ENCODE peak calls at places on chromosomes 3 and 15, in six cellular contexts. M is endothelial cell of umbilical vein, K is fibroblast of lung, V is OCI-LY7, W is fibroblast of pulmonary artery, S is cardiac fibroblast. I is an unnamed sample.
A peak's percentile ranks its signal among the peaks of the same experiment; 100 is the strongest.

GRCh38 chr3:99683465-99683864 is 45.1 kb downstream of the COL8A1 start:
- DNase-seq in M (no peak), K (no peak), V (no peak), W (no peak), S (no peak), I (no peak)

GRCh38 chr3:85161544-85161943 is 202.8 kb downstream of the CADM2 start:
- DNase-seq in M (no peak), K (no peak), V (no peak), W (no peak), S (no peak), I (no peak)

GRCh38 chr3:27960133-27960532 is 238.0 kb upstream of the EOMES start:
- DNase-seq in M (no peak), K (peak; percentile 41), V (no peak), W (peak; percentile 9), S (peak; percentile 59), I (no peak)

GRCh38 chr3:126152458-126152857 is 27.9 kb downstream of the ALDH1L1 start:
- DNase-seq in M (no peak), K (no peak), V (no peak), W (no peak), S (no peak), I (no peak)

GRCh38 chr3:42654331-42655201 is 1.1 kb downstream of the ZBTB47 start:
- DNase-seq in M (peak; percentile 43), K (peak; percentile 58), V (no peak), W (peak; percentile 46), S (peak; percentile 49), I (peak; percentile 71)

GRCh38 chr3:171306631-171307030 is 153.6 kb downstream of the TNIK start:
- DNase-seq in M (peak; percentile 90), K (peak; percentile 98), V (no peak), W (peak; percentile 95), S (peak; percentile 96), I (no peak)

GRCh38 chr3:152113413-152113812 is 155.3 kb upstream of the MBNL1 start:
- DNase-seq in M (no peak), K (peak; percentile 25), V (no peak), W (peak; percentile 65), S (peak; percentile 59), I (no peak)

GRCh38 chr3:191246628-191247027 is 47.6 kb downstream of the OSTN start:
- DNase-seq in M (peak; percentile 19), K (peak; percentile 59), V (no peak), W (peak; percentile 52), S (peak; percentile 72), I (no peak)

GRCh38 chr15:35783203-35783602 is 237.2 kb upstream of the DPH6 start:
- DNase-seq in M (no peak), K (no peak), V (no peak), W (no peak), S (no peak), I (no peak)

GRCh38 chr3:178446054-178446453 is 90.2 kb upstream of the KCNMB2 start:
- DNase-seq in M (no peak), K (no peak), V (no peak), W (no peak), S (no peak), I (no peak)

GRCh38 chr15:59995568-59996349 is 8.4 kb upstream of the FOXB1 start:
- DNase-seq in M (no peak), K (no peak), V (no peak), W (no peak), S (no peak), I (no peak)

GRCh38 chr3:184770541-184770940 is 41.4 kb upstream of the VPS8 start:
- DNase-seq in M (no peak), K (no peak), V (no peak), W (no peak), S (no peak), I (no peak)

GRCh38 chr3:88167173-88167572 is 17.4 kb downstream of the C3orf38 start:
- DNase-seq in M (no peak), K (no peak), V (no peak), W (no peak), S (no peak), I (no peak)

GRCh38 chr3:65615329-65615728 is 423.4 kb downstream of the MAGI1 start:
- DNase-seq in M (no peak), K (no peak), V (no peak), W (no peak), S (no peak), I (no peak)

GRCh38 chr3:45943207-45943846 is at the start of gene CXCR6:
- DNase-seq in M (no peak), K (no peak), V (no peak), W (no peak), S (no peak), I (no peak)

GRCh38 chr15:40082195-40082868 is 26.3 kb downstream of the BMF start:
- DNase-seq in M (peak; percentile 24), K (no peak), V (no peak), W (no peak), S (no peak), I (no peak)

GRCh38 chr3:124986153-124987143 is 51.9 kb upstream of the MUC13 start:
- DNase-seq in M (peak; percentile 52), K (peak; percentile 90), V (no peak), W (peak; percentile 85), S (peak; percentile 93), I (no peak)

GRCh38 chr3:134232146-134232545 is 18.5 kb downstream of the RYK start:
- DNase-seq in M (no peak), K (peak; percentile 31), V (no peak), W (peak; percentile 39), S (peak; percentile 67), I (no peak)

GRCh38 chr15:70358871-70359647 is 261.3 kb upstream of the TLE3 start:
- DNase-seq in M (no peak), K (no peak), V (no peak), W (no peak), S (no peak), I (no peak)

GRCh38 chr3:11185564-11186317 is 31.4 kb downstream of the HRH1 start:
- DNase-seq in M (peak; percentile 97), K (peak; percentile 95), V (no peak), W (peak; percentile 98), S (peak; percentile 96), I (no peak)

GRCh38 chr3:165159760-165160421 is 36.3 kb downstream of the SLITRK3 start:
- DNase-seq in M (no peak), K (no peak), V (no peak), W (peak; percentile 25), S (no peak), I (no peak)

GRCh38 chr15:92930776-92931175 is 30.7 kb downstream of the CHD2 start:
- DNase-seq in M (no peak), K (peak; percentile 84), V (no peak), W (peak; percentile 51), S (peak; percentile 62), I (no peak)

GRCh38 chr3:32009101-32009500 is 27.6 kb downstream of the ZNF860 start:
- DNase-seq in M (no peak), K (no peak), V (no peak), W (no peak), S (peak; percentile 50), I (no peak)

DNA sequence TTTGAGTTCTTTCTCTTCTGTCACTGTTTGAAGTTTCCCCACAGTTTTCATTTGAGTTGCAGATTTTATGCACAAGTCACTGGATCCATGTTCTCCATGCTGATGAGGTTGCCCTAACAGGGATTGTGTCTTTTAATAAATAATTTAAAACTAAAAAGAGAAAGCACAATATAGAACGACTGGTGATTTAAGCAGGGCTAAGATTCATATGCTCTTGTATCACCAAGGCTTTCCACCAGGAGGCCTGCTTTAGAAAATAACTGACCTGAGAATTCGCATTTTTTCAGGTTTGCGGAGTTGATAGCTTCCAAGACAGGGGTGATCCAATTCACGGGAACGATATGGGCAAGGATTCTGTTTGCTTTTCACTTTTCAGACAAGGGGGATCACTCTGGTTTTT is 252.0 kb upstream of the VEPH1 start:
- DNase-seq in M (no peak), K (no peak), V (no peak), W (peak; percentile 3), S (peak; percentile 11), I (no peak)
- TF ChIP-seq CTCF in M (no peak), K (peak; percentile 27), V (no peak), W (peak; percentile 24), S (peak; percentile 20), I (peak; percentile 62)

GRCh38 chr3:154090116-154090420 is 31.1 kb upstream of the ARHGEF26 start:
- DNase-seq in M (peak; percentile 67), K (no peak), V (no peak), W (peak; percentile 8), S (no peak), I (no peak)

GRCh38 chr3:154100556-154100955 is 20.6 kb upstream of the ARHGEF26 start:
- DNase-seq in M (no peak), K (no peak), V (no peak), W (no peak), S (no peak), I (no peak)

GRCh38 chr3:154098396-154098795 is 22.8 kb upstream of the ARHGEF26 start:
- DNase-seq in M (no peak), K (no peak), V (no peak), W (no peak), S (no peak), I (no peak)

GRCh38 chr3:154101250-154101649 is 19.9 kb upstream of the ARHGEF26 start:
- DNase-seq in M (no peak), K (no peak), V (no peak), W (no peak), S (no peak), I (no peak)

DNA sequence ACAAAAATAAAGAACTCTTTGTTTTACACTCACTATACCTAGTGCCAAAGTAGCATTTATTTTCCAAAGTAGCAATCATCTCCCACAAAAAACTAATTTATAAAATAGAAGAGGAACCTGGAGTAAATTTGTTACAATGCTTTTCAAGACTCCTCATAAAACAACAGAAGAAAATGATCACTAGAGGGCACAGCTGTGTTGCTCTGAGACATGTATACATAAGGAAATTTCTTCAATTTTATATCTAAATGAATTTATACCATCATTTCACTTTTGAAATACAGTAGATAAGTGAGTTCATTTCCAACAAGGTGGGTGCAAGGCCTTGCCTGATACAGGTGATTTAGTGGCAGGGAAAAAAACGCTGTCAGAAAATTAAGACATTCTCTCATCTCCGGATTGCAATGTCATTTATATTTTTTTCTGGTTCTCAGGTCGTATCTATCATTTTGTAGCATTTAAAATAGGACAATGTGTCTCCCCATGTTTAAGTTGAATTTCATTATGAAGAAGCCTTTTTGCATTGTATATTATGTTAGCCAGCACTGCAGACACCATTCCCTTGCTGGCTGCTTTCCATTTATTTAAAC is 25.3 kb upstream of the ARHGEF26 start:
- DNase-seq in M (peak; percentile 42), K (peak; percentile 69), V (no peak), W (peak; percentile 70), S (peak; percentile 70), I (no peak)
- TF ChIP-seq CTCF in M (peak; percentile 23), K (peak; percentile 44), V (peak; percentile 71), W (peak; percentile 60), S (peak; percentile 48), I (no peak)

GRCh38 chr3:140177943-140178342 is 243.0 kb downstream of the CLSTN2 start:
- DNase-seq in M (no peak), K (no peak), V (no peak), W (no peak), S (no peak), I (no peak)

GRCh38 chr3:140180603-140181002 is 245.6 kb downstream of the CLSTN2 start:
- DNase-seq in M (no peak), K (no peak), V (no peak), W (no peak), S (no peak), I (no peak)

GRCh38 chr3:140170612-140171011 is 235.6 kb downstream of the CLSTN2 start:
- DNase-seq in M (no peak), K (no peak), V (no peak), W (no peak), S (no peak), I (no peak)

GRCh38 chr3:140176526-140176925 is 241.5 kb downstream of the CLSTN2 start:
- DNase-seq in M (no peak), K (no peak), V (no peak), W (peak; percentile 14), S (peak; percentile 42), I (no peak)
- TF ChIP-seq CTCF in M (no peak), K (no peak), V (no peak), W (no peak), S (no peak), I (no peak)

GRCh38 chr15:48336940-48337339 is 5.7 kb downstream of the DUT start:
- DNase-seq in M (peak; percentile 10), K (peak; percentile 12), V (peak; percentile 47), W (peak; percentile 11), S (no peak), I (no peak)
- TF ChIP-seq CTCF in M (peak; percentile 15), K (peak; percentile 13), V (peak; percentile 77), W (peak; percentile 34), S (peak; percentile 23), I (peak; percentile 37)